ENCODE peak calls at places on chromosomes 13 and 19, in six cellular contexts. H, A, M, F, E and U are unnamed samples.

GRCh38 chr19:11018179-11018578 is 57.3 kb downstream of the SMARCA4 start:
- DNase-seq in M (no peak), H (peak), E (no peak), F (no peak), A (no peak), U (no peak)

GRCh38 chr19:38425810-38426466 is at the start of gene RASGRP4:
- DNase-seq in F (peak), E (no peak), A (peak), M (peak), H (no peak), U (peak)

GRCh38 chr19:3389446-3389778 is 23.0 kb downstream of the NFIC start:
- DNase-seq in A (no peak), H (no peak), M (no peak), E (no peak), F (no peak), U (no peak)

GRCh38 chr19:16078759-16079707 is 2.7 kb downstream of the TPM4 start:
- DNase-seq in A (no peak), M (peak), H (peak), E (peak), F (peak), U (peak)

GRCh38 chr13:111911141-111911720 is 155.7 kb upstream of the SOX1 start:
- DNase-seq in F (no peak), M (no peak), A (no peak), E (no peak), H (no peak), U (no peak)

GRCh38 chr13:44780586-44781280 is 204.6 kb upstream of the TSC22D1 start:
- DNase-seq in M (no peak), E (no peak), F (no peak), A (no peak), H (no peak), U (no peak)

GRCh38 chr13:48235100-48235813 is 2.3 kb downstream of the ITM2B start:
- DNase-seq in H (peak), A (no peak), E (no peak), F (peak), M (no peak), U (no peak)

GRCh38 chr19:9565900-9566705 is 18.2 kb downstream of the ZNF121 start:
- DNase-seq in A (no peak), H (peak), E (no peak), M (no peak), F (no peak), U (no peak)

GRCh38 chr19:5341981-5342380 is 1.4 kb upstream of the PTPRS start:
- DNase-seq in A (no peak), F (no peak), H (no peak), E (no peak), M (no peak), U (no peak)

GRCh38 chr19:48779636-48780035 is 24.3 kb downstream of the FGF21 start:
- DNase-seq in M (no peak), F (no peak), A (no peak), H (no peak), E (no peak), U (no peak)

GRCh38 chr13:31468114-31468902 is 268.5 kb downstream of the B3GLCT start:
- DNase-seq in A (no peak), M (no peak), E (no peak), H (no peak), F (no peak), U (no peak)

GRCh38 chr13:90997951-90998350 is 349.5 kb upstream of the MIR17HG start:
- DNase-seq in E (no peak), F (no peak), H (no peak), M (no peak), A (no peak), U (no peak)

GRCh38 chr13:38693641-38694040 is 6.8 kb downstream of the FREM2 start:
- DNase-seq in E (no peak), F (no peak), M (no peak), H (no peak), A (no peak), U (no peak)

GRCh38 chr19:51488491-51488890 is 10.2 kb downstream of the CEACAM18 start:
- DNase-seq in F (no peak), M (no peak), E (no peak), A (no peak), H (no peak), U (no peak)

GRCh38 chr13:81302677-81303076 is 961.8 kb upstream of the SPRY2 start:
- DNase-seq in H (no peak), F (no peak), M (no peak), A (no peak), E (no peak), U (no peak)

GRCh38 chr19:42421591-42422031 is 5.6 kb downstream of the LIPE start:
- DNase-seq in H (no peak), A (no peak), F (no peak), E (no peak), M (no peak), U (no peak)

GRCh38 chr13:66995366-66995663 is 234.8 kb downstream of the PCDH9 start:
- DNase-seq in M (no peak), A (no peak), F (peak), E (no peak), H (no peak), U (no peak)

GRCh38 chr13:27587083-27587482 is 33.2 kb downstream of the LNX2 start:
- DNase-seq in E (no peak), A (no peak), H (no peak), F (no peak), M (no peak), U (no peak)

GRCh38 chr19:29303035-29303706 is 90.2 kb upstream of the UQCRFS1 start:
- DNase-seq in E (no peak), M (no peak), H (no peak), A (no peak), F (no peak), U (no peak)

GRCh38 chr13:59689057-59689456 is 474.7 kb downstream of the DIAPH3 start:
- DNase-seq in M (no peak), A (no peak), H (no peak), F (no peak), E (no peak), U (no peak)

GRCh38 chr13:36965767-36966166 is 33.4 kb downstream of the ALG5 start:
- DNase-seq in F (no peak), E (peak), H (peak), M (no peak), A (no peak), U (no peak)

GRCh38 chr19:803686-804418 is 6.6 kb downstream of the PTBP1 start:
- DNase-seq in F (no peak), A (no peak), H (no peak), M (no peak), E (no peak), U (no peak)

GRCh38 chr19:15871570-15871969 is 26.3 kb downstream of the CYP4F2 start:
- DNase-seq in E (no peak), M (no peak), F (peak), H (no peak), A (no peak), U (no peak)

GRCh38 chr19:2624537-2625091 is 77.9 kb downstream of the GNG7 start:
- DNase-seq in A (peak), H (no peak), E (no peak), F (peak), M (no peak), U (no peak)